ENCODE peak calls at places on chromosomes 2 and 18, in nine cellular contexts. One of them, this sample, is unnamed.

GRCh38 chr2:218270721-218271486 is 585 bp downstream of the PNKD start:
- DNase-seq in kidney: no peak
- DNase-seq in uterus: no peak
- DNase-seq in Peyer's patch: no peak
- DNase-seq in pancreas: peak
- DNase-seq in omental fat pad: no peak
- DNase-seq in RWPE1: no peak
- DNase-seq in H9: no peak
- DNase-seq in Caco-2: no peak
- DNase-seq in this sample: no peak

GRCh38 chr2:18167871-18168270 is 289.4 kb downstream of the KCNS3 start:
- DNase-seq in kidney: no peak
- DNase-seq in uterus: no peak
- DNase-seq in Peyer's patch: no peak
- DNase-seq in pancreas: no peak
- DNase-seq in omental fat pad: no peak
- DNase-seq in RWPE1: no peak
- DNase-seq in H9: no peak
- DNase-seq in Caco-2: no peak
- DNase-seq in this sample: no peak

GRCh38 chr2:63786506-63786905 is 55.2 kb upstream of the UGP2 start:
- DNase-seq in kidney: no peak
- DNase-seq in uterus: no peak
- DNase-seq in Peyer's patch: no peak
- DNase-seq in pancreas: no peak
- DNase-seq in omental fat pad: no peak
- DNase-seq in RWPE1: no peak
- DNase-seq in H9: no peak
- DNase-seq in Caco-2: no peak
- DNase-seq in this sample: no peak

GRCh38 chr18:48133675-48134251 is 203.3 kb upstream of the SMAD2 start:
- DNase-seq in kidney: no peak
- DNase-seq in uterus: no peak
- DNase-seq in Peyer's patch: peak
- DNase-seq in pancreas: no peak
- DNase-seq in omental fat pad: no peak
- DNase-seq in RWPE1: peak
- DNase-seq in H9: no peak
- DNase-seq in Caco-2: no peak
- DNase-seq in this sample: no peak

GRCh38 chr18:48982269-48982668 is 31.5 kb upstream of the SMAD7 start:
- DNase-seq in kidney: no peak
- DNase-seq in uterus: no peak
- DNase-seq in Peyer's patch: no peak
- DNase-seq in pancreas: no peak
- DNase-seq in omental fat pad: no peak
- DNase-seq in RWPE1: no peak
- DNase-seq in H9: no peak
- DNase-seq in Caco-2: no peak
- DNase-seq in this sample: no peak

GRCh38 chr2:84526562-84526961 is 10.3 kb downstream of the DNAH6 start:
- DNase-seq in kidney: no peak
- DNase-seq in uterus: no peak
- DNase-seq in Peyer's patch: no peak
- DNase-seq in pancreas: no peak
- DNase-seq in omental fat pad: no peak
- DNase-seq in RWPE1: no peak
- DNase-seq in H9: no peak
- DNase-seq in Caco-2: no peak
- DNase-seq in this sample: no peak

GRCh38 chr2:165927774-165928173 is 25.8 kb downstream of the TTC21B start:
- DNase-seq in kidney: no peak
- DNase-seq in uterus: no peak
- DNase-seq in Peyer's patch: no peak
- DNase-seq in pancreas: no peak
- DNase-seq in omental fat pad: no peak
- DNase-seq in RWPE1: no peak
- DNase-seq in H9: no peak
- DNase-seq in Caco-2: no peak
- DNase-seq in this sample: no peak

GRCh38 chr2:52473526-52473925 is 1294.1 kb upstream of the CHAC2 start:
- DNase-seq in kidney: no peak
- DNase-seq in uterus: no peak
- DNase-seq in Peyer's patch: no peak
- DNase-seq in pancreas: no peak
- DNase-seq in omental fat pad: no peak
- DNase-seq in RWPE1: no peak
- DNase-seq in H9: no peak
- DNase-seq in Caco-2: no peak
- DNase-seq in this sample: no peak

GRCh38 chr2:95076705-95077520 is 44.7 kb downstream of the MRPS5 start:
- DNase-seq in kidney: peak
- DNase-seq in uterus: peak
- DNase-seq in Peyer's patch: peak
- DNase-seq in pancreas: peak
- DNase-seq in omental fat pad: peak
- DNase-seq in RWPE1: peak
- DNase-seq in H9: peak
- DNase-seq in Caco-2: peak
- DNase-seq in this sample: no peak

GRCh38 chr2:2564300-2565085 is 233.4 kb upstream of the MYT1L start:
- DNase-seq in kidney: no peak
- DNase-seq in uterus: no peak
- DNase-seq in Peyer's patch: no peak
- DNase-seq in pancreas: no peak
- DNase-seq in omental fat pad: no peak
- DNase-seq in RWPE1: no peak
- DNase-seq in H9: peak
- DNase-seq in Caco-2: no peak
- DNase-seq in this sample: no peak

GRCh38 chr2:9217838-9218770 is 11.5 kb downstream of the ASAP2 start:
- DNase-seq in kidney: no peak
- DNase-seq in uterus: no peak
- DNase-seq in Peyer's patch: no peak
- DNase-seq in pancreas: no peak
- DNase-seq in omental fat pad: no peak
- DNase-seq in RWPE1: no peak
- DNase-seq in H9: peak
- DNase-seq in Caco-2: no peak
- DNase-seq in this sample: no peak

GRCh38 chr18:22385718-22386117 is 32.0 kb downstream of the CTAGE1 start:
- DNase-seq in kidney: no peak
- DNase-seq in uterus: no peak
- DNase-seq in Peyer's patch: no peak
- DNase-seq in pancreas: no peak
- DNase-seq in omental fat pad: no peak
- DNase-seq in RWPE1: peak
- DNase-seq in H9: no peak
- DNase-seq in Caco-2: no peak
- DNase-seq in this sample: no peak

GRCh38 chr2:195898505-195898904 is 170.1 kb downstream of the DNAH7 start:
- DNase-seq in kidney: peak
- DNase-seq in uterus: peak
- DNase-seq in Peyer's patch: peak
- DNase-seq in pancreas: peak
- DNase-seq in omental fat pad: peak
- DNase-seq in RWPE1: peak
- DNase-seq in H9: no peak
- DNase-seq in Caco-2: no peak
- DNase-seq in this sample: peak

GRCh38 chr2:121532347-121532766 is 1.7 kb downstream of the RNU4ATAC start:
- DNase-seq in kidney: no peak
- DNase-seq in uterus: no peak
- DNase-seq in Peyer's patch: no peak
- DNase-seq in pancreas: no peak
- DNase-seq in omental fat pad: no peak
- DNase-seq in RWPE1: no peak
- DNase-seq in H9: no peak
- DNase-seq in Caco-2: peak
- DNase-seq in this sample: no peak

DNA sequence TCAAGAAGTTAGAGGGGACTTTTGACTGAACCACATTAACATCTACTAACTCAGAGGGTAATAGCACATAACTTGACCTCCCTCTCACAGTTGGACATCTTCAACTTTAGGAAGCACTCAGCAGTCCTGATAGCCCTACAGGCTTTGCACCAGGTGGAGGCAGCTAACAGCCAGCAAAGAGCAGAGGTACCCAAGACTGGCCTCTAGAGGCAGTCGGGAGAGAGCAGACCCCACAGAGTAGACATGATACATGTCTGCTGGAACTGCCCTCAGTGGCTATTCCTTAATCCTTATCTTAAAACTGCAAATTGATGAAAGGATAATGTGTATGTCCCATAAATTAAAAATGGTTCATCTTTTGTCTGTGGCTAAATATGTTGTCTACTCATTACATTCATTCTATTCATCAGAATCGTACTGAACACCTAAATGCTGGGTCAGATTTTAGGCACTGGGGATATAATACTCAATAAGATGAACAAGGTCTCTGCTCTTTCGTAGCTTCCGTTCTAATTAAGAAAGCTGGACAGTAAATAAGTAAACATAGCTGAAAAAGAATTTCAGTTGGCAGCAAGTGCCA is 49.8 kb downstream of the CAB39 start:
- DNase-seq in kidney: no peak
- DNase-seq in uterus: no peak
- DNase-seq in Peyer's patch: no peak
- DNase-seq in pancreas: no peak
- DNase-seq in omental fat pad: no peak
- DNase-seq in RWPE1: no peak
- DNase-seq in H9: peak
- DNase-seq in Caco-2: peak
- DNase-seq in this sample: no peak
- TF ChIP-seq CTCF in kidney: peak
- TF ChIP-seq CTCF in uterus: no peak
- TF ChIP-seq CTCF in Peyer's patch: no peak
- TF ChIP-seq CTCF in pancreas: peak
- TF ChIP-seq CTCF in omental fat pad: no peak
- TF ChIP-seq CTCF in RWPE1: peak
- TF ChIP-seq CTCF in H9: peak
- TF ChIP-seq CTCF in Caco-2: peak
- TF ChIP-seq CTCF in this sample: peak

GRCh38 chr2:7127687-7128086 is 210.5 kb downstream of the RNF144A start:
- DNase-seq in kidney: no peak
- DNase-seq in uterus: no peak
- DNase-seq in Peyer's patch: no peak
- DNase-seq in pancreas: no peak
- DNase-seq in omental fat pad: no peak
- DNase-seq in RWPE1: no peak
- DNase-seq in H9: no peak
- DNase-seq in Caco-2: no peak
- DNase-seq in this sample: no peak

DNA sequence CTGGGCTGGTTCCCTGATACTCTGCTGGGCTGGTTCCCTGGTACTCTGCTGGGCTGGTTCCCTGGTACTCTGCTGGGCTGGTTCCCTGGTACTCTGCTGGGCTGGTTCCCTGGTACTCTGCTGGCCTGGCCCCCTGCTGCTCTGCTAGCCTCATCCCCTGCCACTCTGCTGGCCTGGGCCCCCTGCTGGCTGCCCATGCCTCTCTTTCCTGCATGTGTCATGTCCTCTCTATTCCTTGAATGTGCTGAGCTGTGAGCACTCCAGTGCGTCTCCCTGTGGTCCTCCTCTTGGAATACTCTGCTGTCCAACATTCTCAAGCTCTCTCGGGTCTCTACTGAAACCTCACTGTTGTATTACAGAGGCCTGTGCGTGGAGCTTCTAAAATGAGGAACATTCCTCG is 216.3 kb downstream of the RNF144A start:
- DNase-seq in kidney: no peak
- DNase-seq in uterus: no peak
- DNase-seq in Peyer's patch: no peak
- DNase-seq in pancreas: no peak
- DNase-seq in omental fat pad: no peak
- DNase-seq in RWPE1: no peak
- DNase-seq in H9: peak
- DNase-seq in Caco-2: peak
- DNase-seq in this sample: no peak
- TF ChIP-seq CTCF in kidney: no peak
- TF ChIP-seq CTCF in uterus: no peak
- TF ChIP-seq CTCF in Peyer's patch: no peak
- TF ChIP-seq CTCF in pancreas: no peak
- TF ChIP-seq CTCF in omental fat pad: no peak
- TF ChIP-seq CTCF in RWPE1: no peak
- TF ChIP-seq CTCF in H9: no peak
- TF ChIP-seq CTCF in Caco-2: peak
- TF ChIP-seq CTCF in this sample: peak

GRCh38 chr2:150484006-150484405 is 3.5 kb downstream of the RND3 start:
- DNase-seq in kidney: no peak
- DNase-seq in uterus: no peak
- DNase-seq in Peyer's patch: no peak
- DNase-seq in pancreas: no peak
- DNase-seq in omental fat pad: no peak
- DNase-seq in RWPE1: no peak
- DNase-seq in H9: no peak
- DNase-seq in Caco-2: no peak
- DNase-seq in this sample: no peak

GRCh38 chr2:150486539-150487484 is 655 bp downstream of the RND3 start:
- DNase-seq in kidney: peak
- DNase-seq in uterus: peak
- DNase-seq in Peyer's patch: peak
- DNase-seq in pancreas: peak
- DNase-seq in omental fat pad: no peak
- DNase-seq in RWPE1: no peak
- DNase-seq in H9: peak
- DNase-seq in Caco-2: peak
- DNase-seq in this sample: no peak

GRCh38 chr2:150484461-150484931 is 3.0 kb downstream of the RND3 start:
- DNase-seq in kidney: no peak
- DNase-seq in uterus: no peak
- DNase-seq in Peyer's patch: no peak
- DNase-seq in pancreas: no peak
- DNase-seq in omental fat pad: no peak
- DNase-seq in RWPE1: no peak
- DNase-seq in H9: no peak
- DNase-seq in Caco-2: no peak
- DNase-seq in this sample: no peak

GRCh38 chr2:150485871-150486538 is 1.5 kb downstream of the RND3 start:
- DNase-seq in kidney: peak
- DNase-seq in uterus: peak
- DNase-seq in Peyer's patch: peak
- DNase-seq in pancreas: peak
- DNase-seq in omental fat pad: peak
- DNase-seq in RWPE1: peak
- DNase-seq in H9: peak
- DNase-seq in Caco-2: peak
- DNase-seq in this sample: peak

GRCh38 chr2:150485114-150485870 is 2.2 kb downstream of the RND3 start:
- DNase-seq in kidney: peak
- DNase-seq in uterus: peak
- DNase-seq in Peyer's patch: peak
- DNase-seq in pancreas: peak
- DNase-seq in omental fat pad: peak
- DNase-seq in RWPE1: peak
- DNase-seq in H9: peak
- DNase-seq in Caco-2: peak
- DNase-seq in this sample: peak
- TF ChIP-seq CTCF in kidney: peak
- TF ChIP-seq CTCF in uterus: no peak
- TF ChIP-seq CTCF in Peyer's patch: no peak
- TF ChIP-seq CTCF in pancreas: no peak
- TF ChIP-seq CTCF in omental fat pad: no peak
- TF ChIP-seq CTCF in RWPE1: no peak
- TF ChIP-seq CTCF in H9: peak
- TF ChIP-seq CTCF in Caco-2: no peak
- TF ChIP-seq CTCF in this sample: peak

GRCh38 chr2:73851274-73851673 is 22.5 kb downstream of the STAMBP start:
- DNase-seq in kidney: no peak
- DNase-seq in uterus: no peak
- DNase-seq in Peyer's patch: peak
- DNase-seq in pancreas: no peak
- DNase-seq in omental fat pad: no peak
- DNase-seq in RWPE1: peak
- DNase-seq in H9: no peak
- DNase-seq in Caco-2: peak
- DNase-seq in this sample: no peak
- TF ChIP-seq CTCF in kidney: peak
- TF ChIP-seq CTCF in uterus: no peak
- TF ChIP-seq CTCF in Peyer's patch: no peak
- TF ChIP-seq CTCF in pancreas: no peak
- TF ChIP-seq CTCF in omental fat pad: no peak
- TF ChIP-seq CTCF in RWPE1: peak
- TF ChIP-seq CTCF in H9: peak
- TF ChIP-seq CTCF in Caco-2: no peak
- TF ChIP-seq CTCF in this sample: peak

This sample was measured in chondrocyte.